ENCODE peak calls at places on chromosomes 5 and 9, in five cellular contexts. B, D, U, E and C are unnamed samples.

GRCh38 chr5:151274666-151275065 is 21.7 kb downstream of the GM2A start:
- DNase-seq in U (no peak), E (no peak), D (no peak), B (no peak), C (no peak)

GRCh38 chr9:72305102-72305546 is 59.9 kb downstream of the ZFAND5 start:
- DNase-seq in B (no peak), D (no peak), U (no peak), E (peak), C (peak)

GRCh38 chr5:112583166-112583565 is 154.5 kb upstream of the APC start:
- DNase-seq in D (no peak), U (no peak), E (no peak), B (no peak), C (no peak)

GRCh38 chr9:126874546-126875314 is 14.3 kb downstream of the ZBTB34 start:
- DNase-seq in B (no peak), D (no peak), E (no peak), U (no peak), C (no peak)

GRCh38 chr5:159849437-159850191 is 66.7 kb upstream of the ADRA1B start:
- DNase-seq in B (no peak), U (no peak), D (no peak), E (no peak), C (no peak)

GRCh38 chr5:108380531-108381021 is 1.3 kb downstream of the FBXL17 start:
- DNase-seq in E (no peak), B (peak), U (peak), D (no peak), C (peak)

GRCh38 chr9:124410321-124410913 is 4.8 kb downstream of the PSMB7 start:
- DNase-seq in D (no peak), E (no peak), B (no peak), U (no peak), C (no peak)

GRCh38 chr5:8399471-8399870 is 530.5 kb downstream of the MTRR start:
- DNase-seq in U (no peak), D (no peak), B (no peak), E (no peak), C (no peak)

GRCh38 chr9:121720992-121721350 is 69.5 kb downstream of the DAB2IP start:
- DNase-seq in E (no peak), U (no peak), B (no peak), D (no peak), C (no peak)

GRCh38 chr9:109441296-109441695 is 56.8 kb downstream of the PTPN3 start:
- DNase-seq in D (no peak), E (no peak), B (no peak), U (peak), C (no peak)

GRCh38 chr9:112091805-112092204 is 83.3 kb downstream of the SUSD1 start:
- DNase-seq in B (no peak), D (no peak), E (no peak), U (peak), C (no peak)

GRCh38 chr5:135462304-135462703 is 10.2 kb upstream of the TIFAB start:
- DNase-seq in B (peak), U (peak), E (no peak), D (peak), C (no peak)

GRCh38 chr5:1724822-1725602 is 74.6 kb downstream of the MRPL36 start:
- DNase-seq in D (no peak), B (peak), E (no peak), U (peak), C (no peak)

GRCh38 chr9:91954841-91955471 is 4.9 kb upstream of the ROR2 start:
- DNase-seq in E (peak), B (peak), D (no peak), U (peak), C (no peak)

GRCh38 chr9:107142896-107143603 is 140.0 kb upstream of the RAD23B start:
- DNase-seq in U (no peak), B (no peak), D (no peak), E (no peak), C (no peak)

GRCh38 chr9:105138306-105138801 is 106.1 kb upstream of the SLC44A1 start:
- DNase-seq in D (no peak), E (no peak), U (no peak), B (no peak), C (no peak)

GRCh38 chr5:144189800-144190429 is 19.2 kb downstream of the KCTD16 start:
- DNase-seq in E (no peak), U (no peak), D (peak), B (peak), C (peak)

GRCh38 chr5:4893063-4893744 is 246.9 kb upstream of the ADAMTS16 start:
- DNase-seq in U (no peak), D (no peak), B (no peak), E (no peak), C (no peak)

GRCh38 chr9:127937383-127938297 is at the start of gene DPM2:
- DNase-seq in E (no peak), D (peak), B (peak), U (peak), C (peak)

GRCh38 chr5:32276173-32276853 is 36.4 kb downstream of the MTMR12 start:
- DNase-seq in D (no peak), B (no peak), E (no peak), U (no peak), C (no peak)

GRCh38 chr5:32274548-32275420 is 38.0 kb downstream of the MTMR12 start:
- DNase-seq in U (no peak), D (no peak), E (no peak), B (no peak), C (no peak)

GRCh38 chr9:35645736-35646582 is 4.8 kb downstream of the SIT1 start:
- DNase-seq in U (peak), D (no peak), B (no peak), E (no peak), C (no peak)

GRCh38 chr5:79257314-79257713 is 21.4 kb downstream of the JMY start:
- DNase-seq in E (no peak), B (no peak), U (no peak), D (no peak), C (no peak)

GRCh38 chr9:3916984-3917383 is 382.9 kb downstream of the GLIS3 start:
- DNase-seq in D (no peak), E (no peak), U (no peak), B (no peak), C (no peak)

GRCh38 chr5:146640285-146640896 is 124.4 kb upstream of the GPR151 start:
- DNase-seq in D (no peak), E (no peak), B (no peak), U (no peak), C (no peak)

GRCh38 chr5:173772407-173773059 is 115.6 kb upstream of the CPEB4 start:
- DNase-seq in D (no peak), U (peak), E (no peak), B (no peak), C (no peak)

GRCh38 chr5:178214160-178214803 is 9.9 kb downstream of the HNRNPAB start:
- DNase-seq in E (no peak), B (no peak), D (no peak), U (no peak), C (no peak)

GRCh38 chr9:128823362-128823902 is 5.1 kb downstream of the ENDOG start:
- DNase-seq in U (no peak), B (no peak), E (no peak), D (no peak), C (no peak)

GRCh38 chr5:178068293-178068692 is 45.0 kb upstream of the N4BP3 start:
- DNase-seq in E (no peak), B (peak), U (no peak), D (no peak), C (no peak)

GRCh38 chr9:38017149-38017884 is 51.7 kb downstream of the SHB start:
- DNase-seq in E (no peak), U (no peak), B (no peak), D (no peak), C (no peak)
- TF ChIP-seq CTCF in E (no peak), U (no peak), B (no peak), D (no peak), C (no peak)

GRCh38 chr5:93150311-93151012 is 430.6 kb downstream of the NR2F1-AS1 start:
- DNase-seq in B (no peak), D (no peak), E (no peak), U (no peak), C (no peak)
- TF ChIP-seq CTCF in B (no peak), D (no peak), E (no peak), U (no peak), C (no peak)

DNA sequence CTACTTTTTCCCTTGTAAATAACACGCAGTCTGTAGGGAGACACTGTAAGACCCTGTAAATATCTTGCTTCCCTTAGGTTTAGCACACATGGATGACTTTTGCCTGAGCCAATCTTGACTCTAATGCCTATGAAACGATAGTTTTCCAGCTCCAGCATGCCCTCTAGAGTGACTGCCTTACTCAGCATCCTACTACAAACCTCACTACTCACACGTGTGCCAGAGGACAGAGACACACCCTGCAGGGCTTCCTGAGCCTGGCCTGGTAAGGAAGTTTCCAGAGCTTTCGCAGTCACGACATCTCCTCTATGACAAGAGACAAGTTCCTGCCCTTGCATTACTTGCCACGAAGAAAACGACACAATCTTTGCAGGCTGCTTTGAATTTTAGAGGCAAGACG is 138.1 kb downstream of the ATPSCKMT start:
- DNase-seq in D (no peak), B (peak), E (no peak), U (peak), C (no peak)
- TF ChIP-seq CTCF in D (no peak), B (peak), E (no peak), U (peak), C (no peak)

GRCh38 chr5:34716986-34717385 is 60.9 kb downstream of the RAI14 start:
- DNase-seq in U (no peak), E (no peak), D (no peak), B (no peak), C (no peak)

GRCh38 chr5:34718516-34718915 is 62.4 kb downstream of the RAI14 start:
- DNase-seq in E (no peak), D (no peak), B (no peak), U (no peak), C (no peak)

GRCh38 chr5:34719029-34719428 is 62.9 kb downstream of the RAI14 start:
- DNase-seq in D (no peak), U (no peak), B (no peak), E (no peak), C (no peak)

GRCh38 chr5:34715711-34716110 is 59.6 kb downstream of the RAI14 start:
- DNase-seq in E (no peak), B (no peak), D (no peak), U (no peak), C (no peak)

GRCh38 chr5:34717426-34718327 is 61.5 kb downstream of the RAI14 start:
- DNase-seq in E (no peak), B (no peak), D (no peak), U (no peak), C (no peak)
- TF ChIP-seq CTCF in E (no peak), B (no peak), D (no peak), U (no peak), C (no peak)

DNA sequence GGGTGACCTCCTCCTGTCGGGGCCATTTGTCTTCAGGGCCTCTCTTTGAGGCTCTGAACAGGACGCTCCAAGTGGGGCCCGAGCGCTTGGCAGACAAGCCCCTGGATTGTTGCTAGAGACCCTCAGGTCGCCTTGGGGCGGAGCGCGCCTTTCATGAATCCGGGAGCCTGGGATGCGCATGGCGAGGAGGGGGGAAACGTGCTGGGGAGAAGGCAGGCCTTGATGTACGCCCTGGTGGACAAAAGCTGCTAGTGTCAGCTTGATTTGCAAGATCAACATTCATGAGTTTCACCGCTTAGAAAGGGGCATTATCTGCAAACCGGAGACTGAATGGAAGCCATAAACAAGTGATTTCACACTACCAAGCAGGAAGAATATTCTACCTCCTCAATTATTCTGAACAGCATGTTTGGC is 226.3 kb downstream of the SMARCA2 start:
- DNase-seq in E (no peak), B (peak), U (peak), D (no peak), C (no peak)
- TF ChIP-seq CTCF in E (no peak), B (no peak), U (peak), D (no peak), C (no peak)

GRCh38 chr5:141366016-141366896 is 2.3 kb downstream of the PCDHGA5 start:
- DNase-seq in U (no peak), E (no peak), D (no peak), B (no peak), C (no peak)

GRCh38 chr5:141360685-141361084 is 891 bp downstream of the PCDHGB2 start:
- DNase-seq in E (no peak), U (no peak), B (no peak), D (no peak), C (no peak)

GRCh38 chr5:141362719-141363118 is 1.2 kb upstream of the PCDHGA5 start:
- DNase-seq in D (no peak), E (no peak), U (no peak), B (no peak), C (no peak)

GRCh38 chr5:141359790-141360426 is at the start of gene PCDHGB2:
- DNase-seq in B (peak), D (no peak), E (no peak), U (no peak), C (no peak)

GRCh38 chr5:141363952-141364660 is at the start of gene PCDHGA5:
- DNase-seq in B (no peak), E (no peak), D (no peak), U (no peak), C (no peak)
- TF ChIP-seq CTCF in B (no peak), E (no peak), D (no peak), U (no peak), C (no peak)

GRCh38 chr9:22469928-22470544 is 23.4 kb downstream of the DMRTA1 start:
- DNase-seq in B (peak), E (no peak), U (peak), D (no peak), C (no peak)
- TF ChIP-seq CTCF in B (peak), E (no peak), U (peak), D (no peak), C (no peak)

DNA sequence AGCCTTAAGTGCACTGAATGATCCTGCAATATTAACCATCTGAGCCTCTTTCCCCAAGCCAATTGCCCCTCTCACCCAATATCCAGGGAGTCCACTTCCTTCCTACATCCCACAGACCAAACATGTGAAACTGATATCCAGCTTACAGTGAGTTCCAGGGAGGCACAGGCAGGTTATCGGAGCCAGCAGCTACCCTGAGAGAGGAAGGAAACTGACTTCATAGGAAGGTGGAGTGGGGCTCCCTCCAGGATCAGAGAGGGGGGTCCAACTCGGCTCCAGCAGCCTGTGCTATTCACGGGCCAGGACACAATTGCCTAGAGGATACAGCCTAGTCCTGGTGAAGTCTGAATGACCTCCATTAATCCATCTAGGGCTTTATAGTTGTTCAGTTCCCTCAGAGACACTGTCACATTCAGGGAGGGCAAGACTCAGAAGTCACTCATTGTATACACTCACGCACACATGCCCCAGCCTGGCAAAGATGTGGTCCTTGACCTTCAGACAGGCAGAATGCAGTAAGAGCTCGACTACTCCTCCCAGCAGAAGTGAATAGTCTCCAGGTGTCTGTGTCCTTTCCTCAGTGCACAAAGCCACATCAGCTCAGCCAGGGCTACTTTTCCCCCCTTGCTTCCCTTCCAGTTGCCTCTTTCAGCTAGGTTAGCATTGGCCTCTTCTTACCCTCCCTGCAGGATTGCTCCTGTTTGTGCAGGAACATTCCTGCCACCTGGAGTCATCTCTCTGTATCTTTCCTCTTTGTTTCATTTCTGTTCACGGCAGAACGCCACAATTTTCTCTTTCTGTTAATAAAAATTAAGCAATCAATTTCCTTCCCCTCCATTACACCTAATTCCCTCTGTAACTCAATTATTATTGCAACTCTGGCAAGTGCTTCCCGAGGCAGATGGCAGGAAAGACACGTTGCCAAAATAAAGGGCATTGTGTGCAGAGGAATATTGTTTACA is 501.7 kb downstream of the ARHGEF28 start:
- DNase-seq in D (no peak), U (peak), E (no peak), B (no peak), C (no peak)
- TF ChIP-seq CTCF in D (no peak), U (peak), E (no peak), B (no peak), C (no peak)

GRCh38 chr5:121049971-121050370 is 585.9 kb downstream of the PRR16 start:
- DNase-seq in U (no peak), E (no peak), B (no peak), D (no peak), C (no peak)

GRCh38 chr5:121055586-121055985 is 591.5 kb downstream of the PRR16 start:
- DNase-seq in U (no peak), D (no peak), B (no peak), E (no peak), C (no peak)

GRCh38 chr5:121053055-121053985 is 589.2 kb downstream of the PRR16 start:
- DNase-seq in U (no peak), D (no peak), B (no peak), E (no peak), C (no peak)
- TF ChIP-seq CTCF in U (no peak), D (no peak), B (no peak), E (no peak), C (no peak)

GRCh38 chr9:87498816-87499454 is 1.3 kb downstream of the DAPK1 start:
- DNase-seq in E (no peak), U (peak), D (no peak), B (peak), C (no peak)

GRCh38 chr9:87500894-87501656 is 3.4 kb downstream of the DAPK1 start:
- DNase-seq in E (no peak), U (no peak), D (no peak), B (no peak), C (no peak)

GRCh38 chr9:87501806-87502205 is 4.1 kb downstream of the DAPK1 start:
- DNase-seq in B (no peak), E (no peak), D (no peak), U (no peak), C (no peak)

GRCh38 chr9:87499455-87500015 is 1.9 kb downstream of the DAPK1 start:
- DNase-seq in U (no peak), B (no peak), E (no peak), D (no peak), C (no peak)

DNA sequence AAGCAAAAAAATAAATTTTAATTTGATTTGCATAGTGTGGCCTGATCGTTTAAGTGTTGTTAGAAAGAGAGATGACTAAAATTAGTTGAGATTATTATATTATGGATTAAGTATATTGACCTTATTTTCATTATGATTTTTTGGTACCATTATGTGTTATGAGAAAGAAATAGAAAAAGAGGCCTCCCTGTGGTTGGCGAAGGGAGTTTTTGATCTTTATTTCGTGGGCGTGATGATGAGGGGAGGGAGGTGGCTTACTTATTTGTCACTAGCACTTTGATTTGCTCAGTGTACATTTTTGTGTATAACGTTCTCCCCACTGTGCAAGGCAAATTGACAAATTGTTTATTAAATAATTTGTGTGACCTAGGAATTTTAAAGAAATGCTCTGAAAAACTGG is 2.8 kb downstream of the DAPK1 start:
- DNase-seq in U (no peak), E (no peak), B (peak), D (no peak), C (no peak)
- TF ChIP-seq CTCF in U (no peak), E (no peak), B (no peak), D (no peak), C (no peak)